ENCODE peak calls at places on chromosome 3, in seven cellular contexts. H is fibroblast of lung, T is colonic mucosa, N is neural progenitor cell, K is adrenal gland, F is IMR-90, D is uterus. G is an unnamed sample. For H3K4me1, the result is how much of the 10 kb centered on the place peaks cover.

GRCh38 chr3:56930706-56931105 is 129.0 kb upstream of the ARHGEF3 start:
- DNase-seq in N (no peak), F (no peak), H (peak), T (no peak), K (no peak), D (no peak), G (no peak)

GRCh38 chr3:8518138-8518537 is 16.5 kb downstream of the LMCD1 start:
- DNase-seq in H (peak), D (no peak), K (no peak), F (peak), N (no peak), T (no peak), G (no peak)

GRCh38 chr3:189862385-189863023 is 231.3 kb downstream of the TP63 start:
- DNase-seq in T (no peak), D (no peak), K (no peak), F (peak), N (no peak), H (no peak), G (no peak)

GRCh38 chr3:132288357-132288756 is 28.9 kb upstream of the ACP3 start:
- DNase-seq in H (peak), N (no peak), T (no peak), K (no peak), F (no peak), D (no peak), G (no peak)

GRCh38 chr3:55541456-55541855 is 54.4 kb upstream of the WNT5A start:
- DNase-seq in T (no peak), F (no peak), D (no peak), N (no peak), H (no peak), K (no peak), G (no peak)

GRCh38 chr3:59551834-59552233 is 502.0 kb upstream of the CFAP20DC start:
- DNase-seq in K (no peak), D (no peak), H (no peak), F (no peak), N (no peak), T (no peak), G (no peak)

GRCh38 chr3:66080167-66080566 is 41.4 kb upstream of the MAGI1 start:
- DNase-seq in K (no peak), H (no peak), D (no peak), T (no peak), F (no peak), N (no peak), G (no peak)

GRCh38 chr3:58111513-58112184 is 99.1 kb downstream of the DNASE1L3 start:
- DNase-seq in N (no peak), K (no peak), H (no peak), F (no peak), T (peak), D (no peak), G (peak)

GRCh38 chr3:125150525-125151436 is 61.8 kb downstream of the SLC12A8 start:
- DNase-seq in N (peak), K (no peak), H (peak), D (no peak), T (peak), F (peak), G (no peak)

GRCh38 chr3:128508852-128509251 is 15.9 kb upstream of the GATA2 start:
- DNase-seq in H (no peak), N (no peak), K (no peak), T (no peak), D (no peak), F (no peak), G (no peak)

GRCh38 chr3:17094551-17094950 is 209.8 kb downstream of the PLCL2 start:
- DNase-seq in H (no peak), F (no peak), T (no peak), D (no peak), N (peak), K (no peak), G (no peak)

GRCh38 chr3:53166781-53167291 is 5.8 kb downstream of the PRKCD start:
- DNase-seq in D (peak), T (no peak), F (peak), K (peak), H (peak), N (no peak), G (peak)

GRCh38 chr3:111077384-111077783 is 5.8 kb downstream of the NECTIN3 start:
- DNase-seq in T (no peak), K (no peak), F (no peak), D (no peak), H (no peak), N (no peak), G (no peak)

GRCh38 chr3:190122198-190122771 is 1.6 kb upstream of the P3H2 start:
- DNase-seq in H (peak), N (no peak), F (peak), D (no peak), K (no peak), T (no peak), G (no peak)

GRCh38 chr3:134367869-134368750 is 6.1 kb downstream of the AMOTL2 start:
- DNase-seq in N (no peak), D (no peak), H (no peak), T (peak), K (no peak), F (no peak), G (peak)

GRCh38 chr3:185423178-185423577 is 60.2 kb downstream of the MAP3K13 start:
- DNase-seq in K (peak), D (no peak), H (peak), N (no peak), T (peak), F (peak), G (no peak)

GRCh38 chr3:126194713-126195305 is 14.4 kb upstream of the ALDH1L1 start:
- DNase-seq in T (no peak), K (no peak), N (peak), F (no peak), D (no peak), H (no peak), G (no peak)

GRCh38 chr3:60582285-60582684 is 669.0 kb downstream of the FHIT start:
- DNase-seq in F (no peak), K (no peak), N (no peak), H (peak), T (no peak), D (no peak), G (no peak)

GRCh38 chr3:29067014-29067413 is 213.9 kb upstream of the RBMS3 start:
- DNase-seq in H (peak), K (no peak), N (no peak), T (no peak), F (peak), D (no peak), G (no peak)

GRCh38 chr3:168241156-168241555 is 145.4 kb upstream of the GOLIM4 start:
- DNase-seq in T (no peak), F (no peak), K (no peak), D (no peak), H (no peak), N (no peak), G (no peak)

GRCh38 chr3:59809016-59809415 is 759.2 kb upstream of the CFAP20DC start:
- DNase-seq in N (no peak), K (no peak), F (peak), D (no peak), T (no peak), H (peak), G (no peak)

GRCh38 chr3:177615015-177615414 is 417.7 kb upstream of the TBL1XR1 start:
- DNase-seq in K (peak), H (peak), N (no peak), D (peak), F (peak), T (peak), G (peak)

GRCh38 chr3:193837347-193837827 is 244.4 kb downstream of the OPA1 start:
- DNase-seq in D (no peak), H (no peak), N (no peak), T (no peak), F (no peak), K (no peak), G (no peak)

DNA sequence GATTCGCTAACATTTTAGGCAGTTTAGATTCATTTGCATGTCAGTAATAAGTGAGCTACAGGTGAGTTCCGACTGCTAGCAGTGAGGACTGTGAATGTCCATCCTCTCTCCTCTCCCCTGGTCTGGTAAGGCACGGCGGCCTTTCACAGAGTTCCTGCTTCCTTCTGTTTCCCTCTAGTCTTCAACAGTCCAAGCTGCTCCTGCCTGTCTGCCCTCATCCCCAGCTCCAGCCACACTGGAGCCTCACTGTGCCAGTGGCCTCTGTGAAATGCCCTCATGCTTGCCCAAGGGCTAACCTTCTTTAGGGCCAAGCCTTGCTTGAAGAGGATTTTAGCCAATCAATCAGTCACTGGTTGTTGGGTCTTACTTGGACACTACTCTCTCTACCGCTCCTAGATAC is 145.8 kb upstream of the BHLHE40 start:
- DNase-seq in N (no peak), D (no peak), T (no peak), K (no peak), H (no peak), F (no peak), G (no peak)
- TF ChIP-seq CTCF in N (no peak), D (no peak), T (no peak), K (no peak), H (no peak), F (no peak), G (no peak)

DNA sequence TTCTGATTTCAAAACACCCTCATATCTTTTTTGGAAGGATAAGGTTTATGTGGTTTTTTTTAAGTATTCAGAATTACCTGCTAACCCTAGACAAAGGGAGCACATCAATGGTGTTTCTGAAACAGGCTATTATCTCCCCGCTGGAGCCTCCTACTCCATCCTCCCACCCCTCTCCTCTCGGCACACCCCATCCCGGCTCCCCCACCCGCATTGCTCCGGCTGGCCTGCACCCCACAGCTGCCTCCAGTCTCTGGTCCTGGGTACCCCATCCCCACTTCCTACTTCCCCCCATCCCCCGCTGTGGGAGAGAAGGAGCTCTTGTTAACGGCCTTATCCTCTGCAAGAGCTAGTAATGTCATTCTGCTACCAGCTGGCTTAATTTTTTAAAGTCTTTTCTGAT is 59.2 kb downstream of the PDIA5 start:
- DNase-seq in D (no peak), T (no peak), F (no peak), K (no peak), N (peak), H (no peak), G (no peak)
- H3K4me1 ChIP-seq in D (under half), T (under half), F (under half), K (under half), N (under half), H (under half), G (under half)

DNA sequence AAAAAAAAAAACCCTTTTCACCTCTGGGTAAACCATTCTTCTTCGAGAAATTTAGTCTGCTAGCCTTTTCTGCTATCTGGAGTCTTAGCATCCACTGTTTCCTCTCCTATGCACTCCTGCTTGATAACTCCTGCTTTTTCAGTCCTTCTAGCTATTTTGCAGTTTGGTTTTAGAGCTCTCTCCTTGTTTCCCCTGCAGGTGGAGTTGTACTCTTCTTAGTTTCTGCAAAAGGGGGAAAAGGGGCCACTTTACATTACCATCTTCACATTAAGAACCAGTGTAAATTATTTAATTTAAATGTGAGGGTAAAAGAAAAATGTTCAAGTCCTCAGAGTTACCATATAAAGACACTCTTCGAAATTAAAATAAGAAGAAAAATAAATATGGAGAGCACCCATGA is 23.6 kb upstream of the MYLK start:
- DNase-seq in D (no peak), T (no peak), F (no peak), N (no peak), K (no peak), H (no peak), G (no peak)
- TF ChIP-seq CTCF in D (no peak), T (no peak), F (no peak), N (peak), K (no peak), H (no peak), G (no peak)

GRCh38 chr3:123656691-123657090 is 71.8 kb upstream of the HACD2 start:
- DNase-seq in H (no peak), N (peak), K (no peak), D (no peak), F (no peak), T (no peak), G (no peak)
- H3K4me1 ChIP-seq in H (under half), N (under half), K (half or more), D (half or more), F (under half), T (under half), G (half or more)

DNA sequence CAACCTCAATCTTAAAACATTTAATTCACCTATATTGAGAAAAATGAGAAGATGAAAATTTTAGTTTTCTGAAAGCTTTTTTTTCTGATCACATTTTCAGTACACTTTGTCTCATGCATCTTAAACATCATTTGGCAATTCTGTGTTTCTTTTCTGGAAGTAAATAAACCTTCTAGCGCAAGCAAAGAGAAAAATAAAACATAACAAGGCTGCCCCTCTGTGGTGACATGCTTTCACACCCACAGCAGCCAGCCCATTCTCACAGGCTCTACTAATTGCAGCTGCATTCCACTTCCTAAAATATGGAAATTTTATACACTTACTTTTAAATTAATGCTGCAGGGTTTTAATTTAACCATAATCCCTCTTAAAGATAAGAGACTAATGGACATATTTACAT is 90.0 kb downstream of the NEK10 start:
- DNase-seq in H (peak), N (peak), D (no peak), K (no peak), F (no peak), T (peak), G (no peak)
- TF ChIP-seq CTCF in H (peak), N (peak), D (no peak), K (no peak), F (peak), T (peak), G (peak)

GRCh38 chr3:97958796-97959195 is 13.4 kb downstream of the RIOX2 start:
- DNase-seq in H (no peak), F (no peak), N (no peak), T (no peak), D (no peak), K (no peak), G (no peak)
- H3K4me1 ChIP-seq in H (under half), F (under half), N (under half), T (under half), D (under half), K (under half), G (under half)

GRCh38 chr3:50278868-50279224 is at the start of gene LSMEM2:
- DNase-seq in H (no peak), D (peak), N (no peak), T (no peak), F (no peak), K (no peak), G (no peak)
- TF ChIP-seq CTCF in H (no peak), D (no peak), N (no peak), T (no peak), F (no peak), K (no peak), G (no peak)

GRCh38 chr3:14494973-14495300 is 45.2 kb downstream of the GRIP2 start:
- DNase-seq in H (no peak), N (no peak), K (no peak), F (no peak), T (no peak), D (no peak), G (no peak)

GRCh38 chr3:14490831-14491230 is 49.3 kb downstream of the GRIP2 start:
- DNase-seq in K (no peak), N (no peak), T (no peak), F (no peak), H (no peak), D (no peak), G (no peak)

GRCh38 chr3:14494279-14494972 is 45.7 kb downstream of the GRIP2 start:
- DNase-seq in N (no peak), K (no peak), H (no peak), D (no peak), F (no peak), T (no peak), G (peak)

GRCh38 chr3:14491396-14492190 is 48.5 kb downstream of the GRIP2 start:
- DNase-seq in F (no peak), N (no peak), D (no peak), H (no peak), K (no peak), T (no peak), G (peak)

DNA sequence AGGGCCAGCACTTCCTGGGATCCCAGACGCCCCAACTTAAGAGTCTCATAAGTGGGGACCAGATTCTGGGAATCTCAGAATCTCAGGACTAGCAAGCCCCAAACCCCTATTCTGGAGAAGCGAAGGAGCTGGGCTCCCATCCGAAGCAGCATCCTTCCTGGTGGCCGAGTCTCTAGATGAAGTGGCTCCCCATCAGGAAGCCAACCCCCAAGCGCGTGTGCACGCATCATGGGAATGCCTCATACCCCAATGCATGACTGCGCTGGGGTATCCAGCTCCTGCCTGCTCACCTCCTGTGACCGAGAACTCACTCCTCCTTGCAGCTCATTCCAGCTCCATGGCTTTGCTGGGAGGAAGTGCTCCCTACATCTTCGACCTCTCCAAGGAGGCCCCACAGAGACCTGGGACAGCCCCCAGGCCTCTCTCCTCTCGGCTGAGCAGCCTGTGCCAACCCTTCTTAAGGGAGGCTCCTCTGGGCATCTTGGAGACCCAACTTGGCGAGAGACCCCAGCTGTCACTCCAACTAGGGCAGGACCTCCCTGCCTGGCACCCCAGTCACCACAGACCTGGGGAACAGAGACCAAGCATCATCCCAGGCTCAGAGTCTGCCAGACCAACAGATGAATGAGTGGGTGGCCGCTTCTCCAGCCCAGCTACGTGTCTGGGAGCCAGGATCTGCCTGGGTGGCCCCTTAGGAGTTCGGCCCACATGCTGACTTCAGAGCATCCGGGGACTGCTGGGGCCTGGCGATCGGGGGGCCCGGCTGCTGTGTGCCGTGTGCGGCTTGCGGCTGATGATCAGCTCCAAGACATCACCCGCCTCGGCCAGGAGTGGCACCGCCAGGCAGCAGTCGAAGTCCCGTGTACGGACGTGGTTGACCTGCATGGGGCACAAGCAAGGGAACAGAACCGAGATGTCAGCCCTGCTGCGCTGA is 46.9 kb downstream of the GRIP2 start:
- DNase-seq in K (no peak), T (no peak), F (no peak), H (no peak), N (no peak), D (no peak), G (peak)
- H3K4me1 ChIP-seq in K (under half), T (under half), F (under half), H (under half), N (under half), D (under half), G (under half)

GRCh38 chr3:187624588-187624987 is 45.6 kb downstream of the SST start:
- DNase-seq in F (no peak), D (no peak), N (no peak), K (no peak), H (peak), T (no peak), G (no peak)

GRCh38 chr3:187629711-187630110 is 40.5 kb downstream of the SST start:
- DNase-seq in D (no peak), T (no peak), H (no peak), F (no peak), K (no peak), N (no peak), G (no peak)

GRCh38 chr3:187626581-187626980 is 43.6 kb downstream of the SST start:
- DNase-seq in N (no peak), D (no peak), H (no peak), T (no peak), K (no peak), F (no peak), G (no peak)

GRCh38 chr3:187630421-187630820 is 39.8 kb downstream of the SST start:
- DNase-seq in H (no peak), K (no peak), T (no peak), F (no peak), D (no peak), N (no peak), G (no peak)

GRCh38 chr3:187628169-187628568 is 42.0 kb downstream of the SST start:
- DNase-seq in K (no peak), F (no peak), D (no peak), N (peak), T (no peak), H (no peak), G (no peak)
- TF ChIP-seq CTCF in K (no peak), F (no peak), D (no peak), N (no peak), T (no peak), H (no peak), G (no peak)